ENCODE peak calls at places on chromosomes 5 and 9, in seven cellular contexts. G is fibroblast of the aortic adventitia, Y is left lung, D is fibroblast of pulmonary artery, B is A549, N is HFFc6, Z is psoas muscle. A is an unnamed sample.

GRCh38 chr9:21110708-21111576 is 30.7 kb downstream of the IFNW1 start:
- DNase-seq in Y (no peak), B (peak; percentile 40), N (peak; percentile 48), Z (no peak), G (peak; percentile 86), D (peak; percentile 88), A (no peak)

GRCh38 chr5:150409638-150410523 is 2.8 kb downstream of the CD74 start:
- DNase-seq in Z (peak; percentile 61), B (peak; percentile 99), Y (peak; percentile 88), G (peak; percentile 88), N (peak; percentile 85), D (peak; percentile 87), A (no peak)

GRCh38 chr9:77805810-77806209 is 157.7 kb upstream of the GNA14 start:
- DNase-seq in D (no peak), N (no peak), Y (no peak), G (no peak), B (no peak), Z (no peak), A (no peak)

GRCh38 chr5:150353395-150353675 is 4.2 kb upstream of the TCOF1 start:
- DNase-seq in N (no peak), B (no peak), Z (no peak), G (no peak), Y (no peak), D (no peak), A (no peak)

GRCh38 chr9:9961934-9962333 is 650.9 kb downstream of the PTPRD start:
- DNase-seq in G (no peak), N (no peak), Z (no peak), Y (no peak), D (no peak), B (no peak), A (no peak)

GRCh38 chr5:2222246-2222645 is 339.5 kb upstream of the IRX4 start:
- DNase-seq in D (no peak), N (no peak), Z (no peak), Y (no peak), B (no peak), G (no peak), A (no peak)

GRCh38 chr9:122406264-122406890 is 35.6 kb downstream of the PTGS1 start:
- DNase-seq in Y (no peak), B (no peak), G (no peak), N (no peak), D (no peak), Z (no peak), A (no peak)

GRCh38 chr5:154771383-154771901 is 16.3 kb downstream of the LARP1 start:
- DNase-seq in N (peak; percentile 86), Z (no peak), Y (no peak), B (no peak), D (peak; percentile 83), G (peak; percentile 92), A (no peak)

GRCh38 chr9:95129651-95130291 is 187.7 kb downstream of the FANCC start:
- DNase-seq in Y (no peak), N (no peak), Z (no peak), B (no peak), G (no peak), D (no peak), A (no peak)

GRCh38 chr5:141729387-141730006 is 47.5 kb upstream of the ARAP3 start:
- DNase-seq in Z (no peak), Y (no peak), N (no peak), D (no peak), G (no peak), B (no peak), A (no peak)

GRCh38 chr9:86329649-86330048 is 24.6 kb downstream of the TUT7 start:
- DNase-seq in N (no peak), G (peak; percentile 16), Y (no peak), Z (no peak), B (no peak), D (no peak), A (no peak)

GRCh38 chr5:142316051-142316450 is 8.8 kb downstream of the SPRY4 start:
- DNase-seq in G (peak; percentile 66), D (peak; percentile 74), B (no peak), Y (no peak), Z (no peak), N (peak; percentile 49), A (no peak)

GRCh38 chr5:28397502-28397941 is 1359.1 kb upstream of the CDH9 start:
- DNase-seq in D (peak; percentile 45), Z (no peak), G (no peak), N (no peak), Y (no peak), B (no peak), A (no peak)

GRCh38 chr5:146301666-146302065 is 37.0 kb upstream of the POU4F3 start:
- DNase-seq in N (no peak), Y (no peak), G (no peak), B (no peak), Z (no peak), D (no peak), A (no peak)

GRCh38 chr5:171405615-171406014 is 13.8 kb upstream of the FGF18 start:
- DNase-seq in G (peak; percentile 53), Y (no peak), B (no peak), Z (no peak), N (peak; percentile 36), D (peak; percentile 40), A (no peak)
- TF ChIP-seq CTCF in G (peak; percentile 61), Y (no peak), B (peak; percentile 46), Z (no peak), N (peak; percentile 73), D (peak; percentile 52), A (no peak)

GRCh38 chr5:56914678-56915077 is 5.3 kb downstream of the SETD9 start:
- DNase-seq in Y (no peak), B (no peak), Z (no peak), N (no peak), G (no peak), D (no peak), A (no peak)
- TF ChIP-seq CTCF in Y (no peak), B (no peak), Z (no peak), N (no peak), G (no peak), D (no peak), A (no peak)

GRCh38 chr9:104992696-104993095 is 64.7 kb upstream of the ABCA1 start:
- DNase-seq in B (no peak), D (peak; percentile 65), G (peak; percentile 60), Z (no peak), Y (no peak), N (no peak), A (no peak)
- TF ChIP-seq CTCF in B (no peak), D (no peak), G (no peak), Z (no peak), Y (no peak), N (no peak), A (no peak)

DNA sequence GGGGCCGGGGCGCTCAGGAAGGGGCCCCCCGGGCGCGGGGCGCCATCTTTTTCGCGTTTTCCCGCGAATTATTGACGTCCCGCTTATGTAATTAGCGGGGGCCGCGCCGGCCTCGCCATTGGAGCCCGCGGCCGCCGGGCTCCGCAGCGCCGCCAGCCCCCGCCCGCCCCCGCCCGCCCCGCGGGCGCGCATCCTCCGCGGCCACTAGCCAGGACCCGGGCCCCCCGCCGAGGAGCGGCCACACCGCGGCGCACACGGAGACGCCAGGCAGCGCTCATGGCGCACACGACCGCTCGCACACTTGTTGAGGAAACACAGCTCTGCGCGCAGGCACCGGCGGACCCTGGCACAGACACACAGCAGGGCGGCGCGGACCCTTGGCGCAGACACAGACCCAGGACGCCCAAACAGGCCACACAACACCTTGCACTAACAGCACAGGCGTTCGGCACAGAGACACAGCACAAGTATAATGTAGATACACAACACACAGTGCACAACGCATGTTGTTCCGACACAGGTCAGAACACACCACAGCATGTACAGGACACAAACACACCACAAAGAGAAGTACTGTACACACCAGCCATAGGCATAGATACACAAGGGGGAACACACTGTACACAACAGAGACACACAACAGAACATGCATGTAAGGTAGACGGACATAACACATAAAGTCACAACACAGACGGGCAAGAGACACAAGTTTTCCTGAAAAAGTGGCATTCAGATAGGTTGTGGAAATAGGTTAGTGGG is 467 bp upstream of the PHF19 start:
- DNase-seq in G (peak; percentile 41), Z (peak; percentile 66), N (peak; percentile 15), B (peak; percentile 83), D (peak; percentile 53), Y (peak; percentile 72), A (peak; percentile 59)
- TF ChIP-seq CTCF in G (no peak), Z (no peak), N (no peak), B (no peak), D (no peak), Y (no peak), A (no peak)

A was measured in natural killer cell.